ENCODE peak calls at places on chromosome 17, in seven cellular contexts. One of them, this sample, is unnamed.

GRCh38 chr17:40023590-40024292 is 8.5 kb downstream of the CSF3 start:
- DNase-seq in nephron progenitor cell: no peak
- DNase-seq in CD8-positive, alpha-beta memory T cell: no peak
- DNase-seq in CD4-positive, alpha-beta memory T cell: no peak
- DNase-seq in HEK293T: no peak
- DNase-seq in fibroblast of gingiva: no peak
- DNase-seq in psoas muscle: no peak
- DNase-seq in this sample: no peak

GRCh38 chr17:19361326-19361725 is 1.2 kb downstream of the B9D1 start:
- DNase-seq in CD4-positive, alpha-beta memory T cell: no peak
- DNase-seq in psoas muscle: no peak
- DNase-seq in fibroblast of gingiva: no peak
- DNase-seq in HEK293T: no peak
- DNase-seq in nephron progenitor cell: no peak
- DNase-seq in CD8-positive, alpha-beta memory T cell: no peak
- DNase-seq in this sample: no peak

GRCh38 chr17:11121680-11122079 is 119.3 kb upstream of the SHISA6 start:
- DNase-seq in fibroblast of gingiva: no peak
- DNase-seq in CD8-positive, alpha-beta memory T cell: no peak
- DNase-seq in CD4-positive, alpha-beta memory T cell: no peak
- DNase-seq in psoas muscle: no peak
- DNase-seq in HEK293T: no peak
- DNase-seq in nephron progenitor cell: no peak
- DNase-seq in this sample: no peak

GRCh38 chr17:30429155-30429554 is 48.1 kb upstream of the GOSR1 start:
- DNase-seq in psoas muscle: no peak
- DNase-seq in HEK293T: no peak
- DNase-seq in nephron progenitor cell: no peak
- DNase-seq in fibroblast of gingiva: peak; percentile 77
- DNase-seq in CD4-positive, alpha-beta memory T cell: no peak
- DNase-seq in CD8-positive, alpha-beta memory T cell: no peak
- DNase-seq in this sample: no peak

GRCh38 chr17:59746849-59747445 is 39.5 kb downstream of the VMP1 start:
- DNase-seq in fibroblast of gingiva: peak; percentile 57
- DNase-seq in HEK293T: peak; percentile 18
- DNase-seq in CD4-positive, alpha-beta memory T cell: peak; percentile 33
- DNase-seq in psoas muscle: no peak
- DNase-seq in CD8-positive, alpha-beta memory T cell: no peak
- DNase-seq in nephron progenitor cell: no peak
- DNase-seq in this sample: no peak

GRCh38 chr17:60335289-60335688 is 56.6 kb downstream of the USP32 start:
- DNase-seq in fibroblast of gingiva: no peak
- DNase-seq in nephron progenitor cell: no peak
- DNase-seq in CD8-positive, alpha-beta memory T cell: no peak
- DNase-seq in psoas muscle: no peak
- DNase-seq in CD4-positive, alpha-beta memory T cell: no peak
- DNase-seq in HEK293T: no peak
- DNase-seq in this sample: no peak

GRCh38 chr17:71709271-71709670 is 411.5 kb upstream of the SOX9 start:
- DNase-seq in CD8-positive, alpha-beta memory T cell: no peak
- DNase-seq in nephron progenitor cell: no peak
- DNase-seq in HEK293T: no peak
- DNase-seq in fibroblast of gingiva: peak; percentile 61
- DNase-seq in CD4-positive, alpha-beta memory T cell: no peak
- DNase-seq in psoas muscle: no peak
- DNase-seq in this sample: no peak

GRCh38 chr17:58335779-58336455 is 7.3 kb upstream of the TSPOAP1 start:
- DNase-seq in psoas muscle: no peak
- DNase-seq in HEK293T: no peak
- DNase-seq in CD4-positive, alpha-beta memory T cell: peak; percentile 79
- DNase-seq in nephron progenitor cell: no peak
- DNase-seq in CD8-positive, alpha-beta memory T cell: peak; percentile 82
- DNase-seq in fibroblast of gingiva: no peak
- DNase-seq in this sample: peak; percentile 65

GRCh38 chr17:78535285-78536197 is 41.7 kb downstream of the DNAH17 start:
- DNase-seq in CD8-positive, alpha-beta memory T cell: peak; percentile 4
- DNase-seq in fibroblast of gingiva: no peak
- DNase-seq in nephron progenitor cell: no peak
- DNase-seq in psoas muscle: no peak
- DNase-seq in HEK293T: no peak
- DNase-seq in CD4-positive, alpha-beta memory T cell: peak; percentile 18
- DNase-seq in this sample: no peak

GRCh38 chr17:40534431-40535189 is 30.7 kb downstream of the CCR7 start:
- DNase-seq in CD8-positive, alpha-beta memory T cell: no peak
- DNase-seq in nephron progenitor cell: no peak
- DNase-seq in CD4-positive, alpha-beta memory T cell: no peak
- DNase-seq in psoas muscle: no peak
- DNase-seq in HEK293T: no peak
- DNase-seq in fibroblast of gingiva: peak; percentile 45
- DNase-seq in this sample: no peak

GRCh38 chr17:2436516-2436915 is 35.7 kb upstream of the MNT start:
- DNase-seq in HEK293T: no peak
- DNase-seq in CD4-positive, alpha-beta memory T cell: no peak
- DNase-seq in nephron progenitor cell: no peak
- DNase-seq in psoas muscle: no peak
- DNase-seq in CD8-positive, alpha-beta memory T cell: no peak
- DNase-seq in fibroblast of gingiva: no peak
- DNase-seq in this sample: no peak

GRCh38 chr17:67573987-67574657 is 143.6 kb upstream of the NOL11 start:
- DNase-seq in CD8-positive, alpha-beta memory T cell: no peak
- DNase-seq in fibroblast of gingiva: no peak
- DNase-seq in HEK293T: no peak
- DNase-seq in CD4-positive, alpha-beta memory T cell: no peak
- DNase-seq in nephron progenitor cell: no peak
- DNase-seq in psoas muscle: no peak
- DNase-seq in this sample: no peak

GRCh38 chr17:58313815-58314705 is 14.5 kb downstream of the TSPOAP1 start:
- DNase-seq in fibroblast of gingiva: no peak
- DNase-seq in HEK293T: no peak
- DNase-seq in CD8-positive, alpha-beta memory T cell: no peak
- DNase-seq in psoas muscle: no peak
- DNase-seq in nephron progenitor cell: no peak
- DNase-seq in CD4-positive, alpha-beta memory T cell: no peak
- DNase-seq in this sample: no peak

GRCh38 chr17:27549251-27549919 is 81.6 kb upstream of the LGALS9 start:
- DNase-seq in nephron progenitor cell: no peak
- DNase-seq in CD4-positive, alpha-beta memory T cell: no peak
- DNase-seq in CD8-positive, alpha-beta memory T cell: no peak
- DNase-seq in fibroblast of gingiva: peak; percentile 30
- DNase-seq in psoas muscle: peak; percentile 62
- DNase-seq in HEK293T: no peak
- DNase-seq in this sample: no peak

GRCh38 chr17:58587713-58588117 is 73.3 kb upstream of the MTMR4 start:
- DNase-seq in HEK293T: peak; percentile 83
- DNase-seq in CD8-positive, alpha-beta memory T cell: peak; percentile 41
- DNase-seq in nephron progenitor cell: peak; percentile 73
- DNase-seq in fibroblast of gingiva: peak; percentile 22
- DNase-seq in CD4-positive, alpha-beta memory T cell: peak; percentile 48
- DNase-seq in psoas muscle: peak; percentile 20
- DNase-seq in this sample: peak; percentile 37

GRCh38 chr17:42682400-42683384 is at the start of gene CNTNAP1:
- DNase-seq in fibroblast of gingiva: peak; percentile 77
- DNase-seq in nephron progenitor cell: peak; percentile 79
- DNase-seq in psoas muscle: peak; percentile 74
- DNase-seq in CD8-positive, alpha-beta memory T cell: no peak
- DNase-seq in CD4-positive, alpha-beta memory T cell: no peak
- DNase-seq in HEK293T: peak; percentile 48
- DNase-seq in this sample: peak; percentile 29

GRCh38 chr17:29570521-29570920 is 2.0 kb downstream of the TP53I13 start:
- DNase-seq in HEK293T: no peak
- DNase-seq in fibroblast of gingiva: no peak
- DNase-seq in CD4-positive, alpha-beta memory T cell: no peak
- DNase-seq in CD8-positive, alpha-beta memory T cell: no peak
- DNase-seq in psoas muscle: no peak
- DNase-seq in nephron progenitor cell: no peak
- DNase-seq in this sample: no peak

GRCh38 chr17:35797370-35797769 is 1.9 kb upstream of the MMP28 start:
- DNase-seq in CD4-positive, alpha-beta memory T cell: no peak
- DNase-seq in fibroblast of gingiva: no peak
- DNase-seq in HEK293T: no peak
- DNase-seq in nephron progenitor cell: no peak
- DNase-seq in psoas muscle: no peak
- DNase-seq in CD8-positive, alpha-beta memory T cell: no peak
- DNase-seq in this sample: no peak

GRCh38 chr17:5705081-5705875 is 121.0 kb upstream of the NLRP1 start:
- DNase-seq in nephron progenitor cell: peak; percentile 41
- DNase-seq in CD4-positive, alpha-beta memory T cell: no peak
- DNase-seq in CD8-positive, alpha-beta memory T cell: no peak
- DNase-seq in fibroblast of gingiva: no peak
- DNase-seq in HEK293T: peak; percentile 40
- DNase-seq in psoas muscle: no peak
- DNase-seq in this sample: no peak

GRCh38 chr17:68564415-68565111 is 36.6 kb downstream of the FAM20A start:
- DNase-seq in psoas muscle: no peak
- DNase-seq in CD8-positive, alpha-beta memory T cell: no peak
- DNase-seq in nephron progenitor cell: no peak
- DNase-seq in CD4-positive, alpha-beta memory T cell: no peak
- DNase-seq in HEK293T: no peak
- DNase-seq in fibroblast of gingiva: no peak
- DNase-seq in this sample: no peak

GRCh38 chr17:4444782-4445473 is 11.2 kb downstream of the SPNS3 start:
- DNase-seq in psoas muscle: peak; percentile 69
- DNase-seq in nephron progenitor cell: no peak
- DNase-seq in HEK293T: no peak
- DNase-seq in CD8-positive, alpha-beta memory T cell: no peak
- DNase-seq in fibroblast of gingiva: no peak
- DNase-seq in CD4-positive, alpha-beta memory T cell: no peak
- DNase-seq in this sample: no peak

GRCh38 chr17:6752068-6752909 is 3.6 kb upstream of the XAF1 start:
- DNase-seq in CD8-positive, alpha-beta memory T cell: no peak
- DNase-seq in CD4-positive, alpha-beta memory T cell: no peak
- DNase-seq in nephron progenitor cell: no peak
- DNase-seq in fibroblast of gingiva: peak; percentile 99
- DNase-seq in psoas muscle: peak; percentile 48
- DNase-seq in HEK293T: no peak
- DNase-seq in this sample: no peak

GRCh38 chr17:82146663-82147654 is 48.9 kb upstream of the FASN start:
- DNase-seq in HEK293T: no peak
- DNase-seq in fibroblast of gingiva: no peak
- DNase-seq in CD8-positive, alpha-beta memory T cell: no peak
- DNase-seq in CD4-positive, alpha-beta memory T cell: no peak
- DNase-seq in psoas muscle: no peak
- DNase-seq in nephron progenitor cell: no peak
- DNase-seq in this sample: no peak

GRCh38 chr17:65855245-65855644 is 293.8 kb upstream of the AXIN2 start:
- DNase-seq in CD8-positive, alpha-beta memory T cell: no peak
- DNase-seq in psoas muscle: no peak
- DNase-seq in nephron progenitor cell: no peak
- DNase-seq in HEK293T: no peak
- DNase-seq in CD4-positive, alpha-beta memory T cell: no peak
- DNase-seq in fibroblast of gingiva: no peak
- DNase-seq in this sample: no peak

GRCh38 chr17:47275245-47275984 is 21.8 kb downstream of the ITGB3 start:
- DNase-seq in CD8-positive, alpha-beta memory T cell: no peak
- DNase-seq in HEK293T: peak; percentile 66
- DNase-seq in psoas muscle: peak; percentile 88
- DNase-seq in CD4-positive, alpha-beta memory T cell: no peak
- DNase-seq in fibroblast of gingiva: peak; percentile 89
- DNase-seq in nephron progenitor cell: peak; percentile 77
- DNase-seq in this sample: no peak

GRCh38 chr17:77601054-77601979 is 357.2 kb upstream of the TNRC6C start:
- DNase-seq in CD8-positive, alpha-beta memory T cell: no peak
- DNase-seq in nephron progenitor cell: no peak
- DNase-seq in psoas muscle: peak; percentile 62
- DNase-seq in fibroblast of gingiva: peak; percentile 83
- DNase-seq in HEK293T: no peak
- DNase-seq in CD4-positive, alpha-beta memory T cell: no peak
- DNase-seq in this sample: peak; percentile 37

GRCh38 chr17:63698886-63699637 is 863 bp downstream of the LIMD2 start:
- DNase-seq in psoas muscle: peak; percentile 50
- DNase-seq in CD8-positive, alpha-beta memory T cell: peak; percentile 95
- DNase-seq in nephron progenitor cell: no peak
- DNase-seq in HEK293T: no peak
- DNase-seq in CD4-positive, alpha-beta memory T cell: peak; percentile 91
- DNase-seq in fibroblast of gingiva: no peak
- DNase-seq in this sample: peak; percentile 96

GRCh38 chr17:29103341-29103740 is 60.4 kb downstream of the PIPOX start:
- DNase-seq in psoas muscle: no peak
- DNase-seq in CD4-positive, alpha-beta memory T cell: no peak
- DNase-seq in nephron progenitor cell: no peak
- DNase-seq in CD8-positive, alpha-beta memory T cell: no peak
- DNase-seq in fibroblast of gingiva: no peak
- DNase-seq in HEK293T: no peak
- DNase-seq in this sample: no peak

GRCh38 chr17:35372846-35373531 is 432 bp downstream of the SLFN11 start:
- DNase-seq in nephron progenitor cell: peak; percentile 18
- DNase-seq in fibroblast of gingiva: no peak
- DNase-seq in CD8-positive, alpha-beta memory T cell: peak; percentile 27
- DNase-seq in CD4-positive, alpha-beta memory T cell: peak; percentile 37
- DNase-seq in HEK293T: no peak
- DNase-seq in psoas muscle: peak; percentile 20
- DNase-seq in this sample: no peak

GRCh38 chr17:76943202-76943601 is 75.0 kb downstream of the MGAT5B start:
- DNase-seq in HEK293T: no peak
- DNase-seq in psoas muscle: no peak
- DNase-seq in CD4-positive, alpha-beta memory T cell: no peak
- DNase-seq in fibroblast of gingiva: no peak
- DNase-seq in nephron progenitor cell: no peak
- DNase-seq in CD8-positive, alpha-beta memory T cell: no peak
- DNase-seq in this sample: no peak

GRCh38 chr17:30236807-30237206 is 1.3 kb upstream of the SLC6A4 start:
- DNase-seq in CD8-positive, alpha-beta memory T cell: no peak
- DNase-seq in psoas muscle: peak; percentile 53
- DNase-seq in CD4-positive, alpha-beta memory T cell: no peak
- DNase-seq in HEK293T: no peak
- DNase-seq in fibroblast of gingiva: peak; percentile 51
- DNase-seq in nephron progenitor cell: peak; percentile 80
- DNase-seq in this sample: no peak

This sample was measured in CD8-positive, alpha-beta T cell.